ENCODE peak calls at places on chromosomes 12 and 14, in seven cellular contexts. W is pancreas, O is RWPE2, F is heart left ventricle, A is mammary epithelial cell, B is cardiac fibroblast, M is IMR-90. I is an unnamed sample.

GRCh38 chr12:129693731-129694130 is 210.1 kb downstream of the TMEM132D start:
- DNase-seq in W (no peak), O (no peak), F (no peak), A (no peak), B (no peak), M (no peak), I (no peak)

GRCh38 chr12:70849265-70849960 is 71.1 kb downstream of the PTPRR start:
- DNase-seq in W (no peak), O (no peak), F (no peak), A (peak; percentile 8), B (peak; percentile 79), M (peak; percentile 0), I (peak; percentile 4)

GRCh38 chr14:54291491-54292191 is 105.2 kb upstream of the CDKN3 start:
- DNase-seq in W (no peak), O (no peak), F (peak; percentile 25), A (no peak), B (peak; percentile 18), M (no peak), I (no peak)

GRCh38 chr12:123384318-123384993 is 524 bp downstream of the KMT5A start:
- DNase-seq in W (peak; percentile 69), O (no peak), F (no peak), A (peak; percentile 43), B (peak; percentile 6), M (no peak), I (peak; percentile 27)

GRCh38 chr12:121167951-121168350 is 35.3 kb downstream of the P2RX7 start:
- DNase-seq in W (no peak), O (no peak), F (no peak), A (no peak), B (no peak), M (no peak), I (no peak)

GRCh38 chr12:24948816-24949722 is at the start of gene BCAT1:
- DNase-seq in W (peak; percentile 89), O (no peak), F (peak; percentile 53), A (peak; percentile 32), B (peak; percentile 89), M (peak; percentile 88), I (no peak)

GRCh38 chr12:96501139-96501741 is 11.9 kb downstream of the CFAP54 start:
- DNase-seq in W (no peak), O (peak; percentile 75), F (peak; percentile 32), A (peak; percentile 88), B (peak; percentile 90), M (peak; percentile 61), I (no peak)

GRCh38 chr12:69464433-69464832 is 5.8 kb upstream of the FRS2 start:
- DNase-seq in W (no peak), O (no peak), F (no peak), A (no peak), B (no peak), M (peak; percentile 11), I (no peak)

GRCh38 chr14:64806202-64806861 is 73.4 kb downstream of the SPTB start:
- DNase-seq in W (no peak), O (peak; percentile 91), F (no peak), A (peak; percentile 80), B (peak; percentile 77), M (peak; percentile 92), I (no peak)

GRCh38 chr14:95901014-95901413 is 24.4 kb downstream of the TUNAR start:
- DNase-seq in W (no peak), O (no peak), F (no peak), A (no peak), B (no peak), M (peak; percentile 33), I (no peak)

GRCh38 chr12:65891219-65891618 is 66.9 kb downstream of the HMGA2 start:
- DNase-seq in W (no peak), O (no peak), F (no peak), A (no peak), B (peak; percentile 68), M (peak; percentile 57), I (no peak)

GRCh38 chr12:118853634-118854033 is 127.7 kb upstream of the SRRM4 start:
- DNase-seq in W (no peak), O (no peak), F (no peak), A (no peak), B (peak; percentile 3), M (no peak), I (no peak)

GRCh38 chr12:68349083-68349700 is 17.0 kb upstream of the MDM1 start:
- DNase-seq in W (no peak), O (no peak), F (no peak), A (no peak), B (no peak), M (peak; percentile 22), I (no peak)

GRCh38 chr12:8950702-8951478 is 1.4 kb upstream of the M6PR start:
- DNase-seq in W (no peak), O (no peak), F (no peak), A (no peak), B (peak; percentile 5), M (no peak), I (peak; percentile 23)

GRCh38 chr14:74324945-74325361 is 22.2 kb upstream of the ABCD4 start:
- DNase-seq in W (no peak), O (no peak), F (no peak), A (peak; percentile 27), B (peak; percentile 63), M (peak; percentile 38), I (peak; percentile 61)

GRCh38 chr12:52925717-52926595 is 21.1 kb upstream of the KRT8 start:
- DNase-seq in W (no peak), O (peak; percentile 83), F (no peak), A (peak; percentile 81), B (no peak), M (no peak), I (no peak)

GRCh38 chr12:54364413-54364812 is at the start of gene GPR84:
- DNase-seq in W (no peak), O (no peak), F (no peak), A (peak; percentile 18), B (peak; percentile 49), M (no peak), I (no peak)

GRCh38 chr14:31024042-31024480 is 1.4 kb upstream of the AP4S1 start:
- DNase-seq in W (no peak), O (no peak), F (no peak), A (no peak), B (no peak), M (no peak), I (no peak)

GRCh38 chr14:50967104-50967503 is 22.8 kb upstream of the PYGL start:
- DNase-seq in W (no peak), O (no peak), F (no peak), A (no peak), B (no peak), M (peak; percentile 49), I (no peak)

GRCh38 chr12:117486840-117487659 is 125.6 kb upstream of the NOS1 start:
- DNase-seq in W (peak; percentile 62), O (no peak), F (no peak), A (no peak), B (no peak), M (no peak), I (no peak)

GRCh38 chr12:47039079-47039478 is 40.3 kb upstream of the PCED1B start:
- DNase-seq in W (no peak), O (no peak), F (no peak), A (no peak), B (no peak), M (no peak), I (no peak)

DNA sequence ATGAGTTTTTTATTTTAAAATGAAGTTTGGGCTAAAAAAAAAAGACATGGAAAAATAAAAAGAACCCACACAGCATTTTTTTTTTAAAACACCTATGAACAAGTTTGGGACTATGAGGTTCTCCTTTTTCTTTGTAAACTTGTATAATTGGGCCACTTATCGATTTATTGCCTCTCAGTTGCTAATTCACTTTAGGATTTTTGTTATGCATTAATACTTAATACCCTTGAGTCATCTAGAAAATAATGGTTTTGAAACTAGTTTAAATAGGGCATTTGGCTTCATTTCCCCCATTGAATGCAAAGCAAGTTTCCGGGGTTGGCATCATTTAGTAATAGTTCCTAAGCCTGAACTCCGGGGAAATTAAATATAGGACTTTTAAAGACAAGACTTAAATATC is 312.8 kb upstream of the RGS6 start:
- DNase-seq in W (no peak), O (no peak), F (no peak), A (no peak), B (no peak), M (no peak), I (no peak)
- TF ChIP-seq CTCF in W (no peak), O (no peak), F (no peak), A (no peak), B (no peak), M (no peak), I (no peak)

DNA sequence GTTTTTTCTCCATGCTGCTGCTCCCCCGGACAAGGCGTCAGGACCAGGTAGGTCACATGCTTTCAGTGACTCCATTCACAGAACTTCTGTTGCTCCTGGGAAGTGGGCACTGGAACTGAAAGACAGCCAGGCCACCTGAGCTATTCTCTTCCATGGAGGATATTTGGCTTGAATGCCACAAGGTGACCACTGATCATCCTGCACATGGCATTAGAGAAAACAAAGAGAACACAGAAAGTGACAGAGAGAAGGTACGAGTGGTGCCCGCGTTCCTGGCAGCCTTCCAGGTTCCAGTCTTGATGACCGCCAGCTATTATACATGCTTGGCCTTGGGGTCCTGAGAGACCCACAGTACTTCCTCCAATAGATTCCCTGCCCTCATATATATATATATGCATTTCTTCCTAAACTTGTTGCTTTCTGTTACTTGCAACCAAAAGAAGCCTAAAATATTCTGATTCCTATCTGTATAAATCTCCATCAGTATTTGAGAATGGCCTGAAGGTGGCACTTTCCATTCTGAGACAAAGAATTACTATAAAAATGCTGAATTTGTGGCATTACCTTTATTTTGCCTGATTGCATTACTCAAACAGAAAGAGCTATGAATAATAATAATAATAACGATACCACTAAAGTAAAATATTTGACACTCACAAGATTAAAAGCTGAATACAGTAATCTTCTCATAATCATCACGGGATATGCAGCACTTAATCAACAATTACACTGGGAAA is 174.9 kb downstream of the FOXN3 start:
- DNase-seq in W (no peak), O (no peak), F (no peak), A (no peak), B (no peak), M (no peak), I (no peak)
- TF ChIP-seq CTCF in W (no peak), O (peak; percentile 14), F (no peak), A (no peak), B (no peak), M (no peak), I (no peak)

GRCh38 chr14:34362625-34363251 is 99.3 kb downstream of the SPTSSA start:
- DNase-seq in W (no peak), O (no peak), F (no peak), A (no peak), B (no peak), M (no peak), I (no peak)

GRCh38 chr14:34363733-34364134 is 98.3 kb downstream of the SPTSSA start:
- DNase-seq in W (no peak), O (no peak), F (no peak), A (no peak), B (peak; percentile 60), M (no peak), I (no peak)

GRCh38 chr14:34361504-34362011 is 100.5 kb downstream of the SPTSSA start:
- DNase-seq in W (no peak), O (no peak), F (no peak), A (no peak), B (peak; percentile 53), M (peak; percentile 11), I (no peak)

GRCh38 chr14:34365309-34365915 is 96.6 kb downstream of the SPTSSA start:
- DNase-seq in W (no peak), O (no peak), F (no peak), A (no peak), B (peak; percentile 35), M (peak; percentile 13), I (no peak)

GRCh38 chr14:34364201-34364600 is 97.8 kb downstream of the SPTSSA start:
- DNase-seq in W (no peak), O (no peak), F (no peak), A (no peak), B (no peak), M (no peak), I (no peak)
- TF ChIP-seq CTCF in W (no peak), O (no peak), F (no peak), A (no peak), B (no peak), M (no peak), I (no peak)

GRCh38 chr14:32217301-32217700 is 14.2 kb upstream of the RNU6-8 start:
- DNase-seq in W (no peak), O (no peak), F (no peak), A (no peak), B (no peak), M (no peak), I (no peak)
- TF ChIP-seq CTCF in W (no peak), O (no peak), F (no peak), A (no peak), B (no peak), M (no peak), I (no peak)

I was measured in GM13977.